ENCODE peak calls at places on chromosomes 13 and 19, in seven cellular contexts. U is neuronal stem cell, I is mesenchymal stem cell, A is mesendoderm, Q is H9, B is H1, X is trophoblast cell. N is an unnamed sample.

GRCh38 chr19:1068111-1069001 is 1.4 kb downstream of the ARHGAP45 start:
- DNase-seq in U (no peak), I (no peak), A (no peak), Q (no peak), B (no peak), X (no peak), N (no peak)

GRCh38 chr19:47110521-47111080 is 3.0 kb downstream of the ZC3H4 start:
- DNase-seq in U (no peak), I (no peak), A (peak; percentile 35), Q (no peak), B (no peak), X (no peak), N (no peak)

GRCh38 chr19:3080281-3080680 is 13.9 kb upstream of the GNA11 start:
- DNase-seq in U (no peak), I (no peak), A (no peak), Q (no peak), B (no peak), X (no peak), N (peak; percentile 63)

GRCh38 chr13:88103824-88104223 is 432.7 kb downstream of the SLITRK5 start:
- DNase-seq in U (no peak), I (no peak), A (no peak), Q (no peak), B (no peak), X (no peak), N (no peak)

GRCh38 chr13:67328895-67329294 is 98.8 kb upstream of the PCDH9 start:
- DNase-seq in U (no peak), I (no peak), A (no peak), Q (no peak), B (no peak), X (no peak), N (no peak)

GRCh38 chr19:4062576-4063368 is 3.9 kb downstream of the ZBTB7A start:
- DNase-seq in U (no peak), I (no peak), A (no peak), Q (no peak), B (no peak), X (peak; percentile 93), N (no peak)

GRCh38 chr13:32001392-32001768 is 30.2 kb upstream of the FRY start:
- DNase-seq in U (peak; percentile 24), I (peak; percentile 65), A (peak; percentile 74), Q (peak; percentile 36), B (no peak), X (peak; percentile 53), N (peak; percentile 41)

GRCh38 chr13:84563611-84564010 is 681.3 kb upstream of the SLITRK1 start:
- DNase-seq in U (no peak), I (no peak), A (no peak), Q (no peak), B (no peak), X (no peak), N (no peak)

GRCh38 chr19:48094843-48095203 is 15.8 kb downstream of the PLA2G4C start:
- DNase-seq in U (no peak), I (no peak), A (no peak), Q (no peak), B (no peak), X (no peak), N (no peak)

GRCh38 chr19:42126565-42126964 is 5.7 kb downstream of the POU2F2 start:
- DNase-seq in U (no peak), I (no peak), A (no peak), Q (no peak), B (no peak), X (no peak), N (no peak)

GRCh38 chr19:10289836-10290438 is at the start of gene ICAM5:
- DNase-seq in U (no peak), I (no peak), A (no peak), Q (peak; percentile 45), B (no peak), X (no peak), N (peak; percentile 42)

GRCh38 chr13:51614350-51614786 is 30.1 kb downstream of the WDFY2 start:
- DNase-seq in U (no peak), I (no peak), A (peak; percentile 31), Q (no peak), B (no peak), X (peak; percentile 11), N (no peak)

GRCh38 chr13:78736142-78736541 is 77.2 kb upstream of the OBI1 start:
- DNase-seq in U (no peak), I (no peak), A (no peak), Q (no peak), B (no peak), X (no peak), N (no peak)
- H3K4ac ChIP-seq in U (no peak overlapping the region), I (no peak overlapping the region), A (no peak overlapping the region), Q (no peak overlapping the region), B (no peak overlapping the region), X (no peak overlapping the region), N (no peak overlapping the region)

GRCh38 chr13:65236841-65237418 is 1993.2 kb downstream of the PCDH9 start:
- DNase-seq in U (no peak), I (no peak), A (peak; percentile 14), Q (no peak), B (no peak), X (no peak), N (no peak)

DNA sequence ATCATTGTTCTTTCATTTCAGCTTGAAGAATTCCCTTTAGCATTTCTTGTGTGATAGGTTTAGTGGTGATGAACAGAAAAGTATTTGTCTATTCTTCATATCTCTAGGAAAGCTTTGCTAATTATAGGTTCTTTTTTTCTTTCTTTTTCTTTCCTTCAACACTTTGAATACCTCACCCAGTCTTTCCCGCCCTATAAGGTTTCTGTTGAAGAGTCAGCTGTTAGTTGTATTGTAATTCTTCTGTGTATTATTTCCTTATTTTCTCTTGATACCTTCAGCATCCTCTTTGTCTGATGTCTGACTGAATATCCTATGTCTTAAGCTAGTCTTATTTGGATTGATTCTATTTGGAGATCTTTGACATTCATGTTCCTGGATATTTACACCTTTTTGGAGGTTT is 1989.4 kb downstream of the PCDH9 start:
- DNase-seq in U (no peak), I (no peak), A (no peak), Q (no peak), B (no peak), X (no peak), N (no peak)
- H3K4ac ChIP-seq in U (no peak overlapping the region), I (no peak overlapping the region), A (no peak overlapping the region), Q (no peak overlapping the region), B (no peak overlapping the region), X (no peak overlapping the region), N (no peak overlapping the region)

DNA sequence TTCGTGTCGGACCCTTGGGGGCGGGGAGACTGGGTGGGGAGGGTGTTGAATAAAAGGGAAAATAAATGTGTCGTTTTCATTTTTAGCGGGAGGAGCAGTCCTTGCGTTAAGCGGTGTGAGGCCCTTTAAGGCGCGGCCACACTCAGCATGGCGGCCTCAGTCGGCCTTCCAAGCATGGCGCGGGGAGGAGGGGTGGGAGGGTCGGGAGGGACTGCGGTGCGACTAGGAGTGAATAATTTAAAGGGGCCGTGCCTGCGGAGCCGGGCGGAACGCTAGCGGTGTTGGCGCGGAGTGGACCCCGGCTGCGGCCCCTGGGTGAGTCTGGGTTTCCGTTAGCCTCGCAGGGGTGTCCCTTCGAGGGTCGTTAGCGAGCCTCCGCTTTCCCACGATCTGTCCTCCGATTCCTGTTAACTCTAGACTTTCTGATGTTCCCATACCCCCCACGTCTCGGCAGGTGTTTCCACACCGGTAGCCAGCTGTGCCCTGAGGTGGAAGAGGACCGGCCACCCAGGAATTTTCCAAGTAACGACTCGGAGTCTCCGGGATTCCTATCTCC is 1.5 kb upstream of the PNPLA6 start:
- DNase-seq in U (peak; percentile 78), I (peak; percentile 89), A (peak; percentile 93), Q (peak; percentile 86), B (peak; percentile 56), X (peak; percentile 84), N (peak; percentile 85)
- H3K4ac ChIP-seq in U (no peak overlapping the region), I (peak overlapping the region; percentile 35), A (peak overlapping the region; percentile 77), Q (no peak overlapping the region), B (peak overlapping the region; percentile 6), X (peak overlapping the region; percentile 84), N (peak overlapping the region; percentile 91)

GRCh38 chr13:38213307-38213706 is 136.3 kb upstream of the UFM1 start:
- DNase-seq in U (no peak), I (no peak), A (no peak), Q (no peak), B (no peak), X (no peak), N (no peak)

GRCh38 chr13:38210928-38211596 is 138.6 kb upstream of the UFM1 start:
- DNase-seq in U (no peak), I (no peak), A (no peak), Q (no peak), B (peak; percentile 29), X (no peak), N (no peak)

GRCh38 chr13:38216181-38216580 is 133.5 kb upstream of the UFM1 start:
- DNase-seq in U (no peak), I (no peak), A (no peak), Q (no peak), B (no peak), X (no peak), N (no peak)
- H3K4ac ChIP-seq in U (no peak overlapping the region), I (no peak overlapping the region), A (no peak overlapping the region), Q (no peak overlapping the region), B (no peak overlapping the region), X (no peak overlapping the region), N (no peak overlapping the region)

GRCh38 chr13:101098873-101099272 is 317.4 kb downstream of the NALCN start:
- DNase-seq in U (no peak), I (peak; percentile 31), A (no peak), Q (no peak), B (no peak), X (no peak), N (peak; percentile 7)
- H3K4ac ChIP-seq in U (no peak overlapping the region), I (no peak overlapping the region), A (no peak overlapping the region), Q (no peak overlapping the region), B (no peak overlapping the region), X (no peak overlapping the region), N (no peak overlapping the region)

GRCh38 chr13:39210961-39211534 is 172.8 kb downstream of the NHLRC3 start:
- DNase-seq in U (no peak), I (no peak), A (peak; percentile 13), Q (no peak), B (no peak), X (peak; percentile 93), N (no peak)

GRCh38 chr13:39215971-39216370 is 177.7 kb downstream of the NHLRC3 start:
- DNase-seq in U (no peak), I (no peak), A (no peak), Q (no peak), B (no peak), X (peak; percentile 66), N (no peak)

GRCh38 chr13:39209731-39210633 is 171.7 kb downstream of the NHLRC3 start:
- DNase-seq in U (no peak), I (no peak), A (no peak), Q (no peak), B (no peak), X (no peak), N (peak; percentile 11)
- H3K4ac ChIP-seq in U (no peak overlapping the region), I (no peak overlapping the region), A (no peak overlapping the region), Q (no peak overlapping the region), B (no peak overlapping the region), X (no peak overlapping the region), N (no peak overlapping the region)

DNA sequence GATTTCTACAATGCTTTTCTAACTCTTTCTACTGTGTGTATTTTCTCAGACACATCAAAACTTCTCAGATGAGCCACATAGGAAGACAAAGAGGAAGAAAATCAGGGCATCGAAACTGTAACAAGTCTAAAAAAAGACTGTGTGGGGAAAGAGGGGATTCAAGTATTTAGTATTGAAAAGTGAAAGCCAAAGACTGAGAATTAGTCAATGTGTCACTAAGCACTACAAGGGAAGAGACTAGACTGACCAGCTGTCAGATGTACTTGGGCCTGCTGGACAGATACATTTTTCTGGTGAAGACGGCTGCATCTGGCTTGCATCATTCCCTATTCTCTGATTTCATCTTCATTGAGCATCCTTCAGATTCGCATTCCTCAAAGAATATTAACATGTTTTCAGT is 25.4 kb downstream of the COMMD6 start:
- DNase-seq in U (no peak), I (peak; percentile 26), A (no peak), Q (no peak), B (no peak), X (no peak), N (no peak)
- H3K4ac ChIP-seq in U (no peak overlapping the region), I (no peak overlapping the region), A (no peak overlapping the region), Q (no peak overlapping the region), B (no peak overlapping the region), X (no peak overlapping the region), N (no peak overlapping the region)

GRCh38 chr13:105838231-105838630 is 697.2 kb downstream of the EFNB2 start:
- DNase-seq in U (no peak), I (no peak), A (no peak), Q (no peak), B (no peak), X (no peak), N (no peak)
- H3K4ac ChIP-seq in U (no peak overlapping the region), I (no peak overlapping the region), A (no peak overlapping the region), Q (no peak overlapping the region), B (no peak overlapping the region), X (no peak overlapping the region), N (no peak overlapping the region)

N was measured in IMR-90.